ENCODE peak calls at places on chromosomes 6 and 20, in five cellular contexts. Z is cardiac fibroblast, X is GM23248, V is foreskin fibroblast, H is anterior cingulate cortex. J is an unnamed sample.

GRCh38 chr6:42251911-42252637 is 34.4 kb upstream of the MRPS10 start:
- DNase-seq in Z (peak; percentile 42), X (peak; percentile 58), V (peak; percentile 85), H (peak; percentile 10), J (no peak)

GRCh38 chr20:25000268-25000801 is 7.8 kb upstream of the APMAP start:
- DNase-seq in Z (peak; percentile 95), X (peak; percentile 94), V (peak; percentile 90), H (no peak), J (no peak)

GRCh38 chr6:127100510-127101140 is 17.8 kb upstream of the RSPO3 start:
- DNase-seq in Z (peak; percentile 54), X (peak; percentile 68), V (peak; percentile 52), H (no peak), J (no peak)

GRCh38 chr6:130787726-130788500 is 39.3 kb upstream of the SMLR1 start:
- DNase-seq in Z (no peak), X (no peak), V (no peak), H (no peak), J (no peak)

GRCh38 chr6:134936927-134937326 is 13.0 kb downstream of the ALDH8A1 start:
- DNase-seq in Z (peak; percentile 36), X (peak; percentile 70), V (peak; percentile 62), H (no peak), J (no peak)

GRCh38 chr20:4217349-4217761 is 202.0 kb upstream of the RNF24 start:
- DNase-seq in Z (no peak), X (no peak), V (peak; percentile 36), H (no peak), J (no peak)

GRCh38 chr6:44494011-44494501 is 106.5 kb downstream of the CDC5L start:
- DNase-seq in Z (peak; percentile 93), X (peak; percentile 91), V (peak; percentile 80), H (no peak), J (no peak)

GRCh38 chr6:43938178-43939101 is 168.4 kb downstream of the VEGFA start:
- DNase-seq in Z (no peak), X (no peak), V (no peak), H (no peak), J (no peak)

GRCh38 chr6:144216668-144217218 is 66.4 kb downstream of the STX11 start:
- DNase-seq in Z (no peak), X (no peak), V (no peak), H (peak; percentile 92), J (peak; percentile 61)

GRCh38 chr20:46087161-46087560 is 2.6 kb downstream of the NCOA5 start:
- DNase-seq in Z (peak; percentile 41), X (peak; percentile 58), V (peak; percentile 55), H (no peak), J (no peak)

GRCh38 chr6:121670511-121670910 is 235.1 kb downstream of the GJA1 start:
- DNase-seq in Z (peak; percentile 58), X (peak; percentile 52), V (peak; percentile 57), H (no peak), J (no peak)

GRCh38 chr6:13677878-13678254 is 33.8 kb downstream of the RANBP9 start:
- DNase-seq in Z (peak; percentile 46), X (no peak), V (no peak), H (no peak), J (no peak)

GRCh38 chr6:35258858-35259193 is 709 bp upstream of the ZNF76 start:
- DNase-seq in Z (no peak), X (peak; percentile 82), V (peak; percentile 73), H (peak; percentile 49), J (peak; percentile 44)

J was measured in frontal cortex.